ENCODE peak calls at places on chromosomes 11 and 22, in ten cellular contexts. One of them, this sample, is unnamed.

GRCh38 chr22:23695141-23695540 is 4.3 kb downstream of the RGL4 start:
- DNase-seq in H1: no peak
- DNase-seq in CD8-positive, alpha-beta memory T cell: no peak
- DNase-seq in uterus: no peak
- DNase-seq in endothelial cell of umbilical vein: no peak
- DNase-seq in aorta: no peak
- DNase-seq in spleen: no peak
- DNase-seq in left ventricle myocardium inferior: no peak
- DNase-seq in tibial artery: no peak
- DNase-seq in endodermal cell: no peak
- DNase-seq in this sample: no peak

GRCh38 chr11:95140397-95141030 is 50.9 kb downstream of the ENDOD1 start:
- DNase-seq in H1: no peak
- DNase-seq in CD8-positive, alpha-beta memory T cell: no peak
- DNase-seq in uterus: no peak
- DNase-seq in endothelial cell of umbilical vein: no peak
- DNase-seq in aorta: no peak
- DNase-seq in spleen: no peak
- DNase-seq in left ventricle myocardium inferior: no peak
- DNase-seq in tibial artery: no peak
- DNase-seq in endodermal cell: no peak
- DNase-seq in this sample: no peak

GRCh38 chr11:32136654-32137053 is 45.8 kb downstream of the RCN1 start:
- DNase-seq in H1: no peak
- DNase-seq in CD8-positive, alpha-beta memory T cell: no peak
- DNase-seq in uterus: no peak
- DNase-seq in endothelial cell of umbilical vein: no peak
- DNase-seq in aorta: no peak
- DNase-seq in spleen: no peak
- DNase-seq in left ventricle myocardium inferior: no peak
- DNase-seq in tibial artery: no peak
- DNase-seq in endodermal cell: no peak
- DNase-seq in this sample: no peak

GRCh38 chr11:80593981-80594380 is 1153.2 kb upstream of the TENM4 start:
- DNase-seq in H1: no peak
- DNase-seq in CD8-positive, alpha-beta memory T cell: no peak
- DNase-seq in uterus: no peak
- DNase-seq in endothelial cell of umbilical vein: peak; percentile 97
- DNase-seq in aorta: no peak
- DNase-seq in spleen: no peak
- DNase-seq in left ventricle myocardium inferior: no peak
- DNase-seq in tibial artery: no peak
- DNase-seq in endodermal cell: no peak
- DNase-seq in this sample: no peak

GRCh38 chr11:104897891-104898684 is at the start of gene CASP12:
- DNase-seq in H1: no peak
- DNase-seq in CD8-positive, alpha-beta memory T cell: no peak
- DNase-seq in uterus: no peak
- DNase-seq in endothelial cell of umbilical vein: peak; percentile 97
- DNase-seq in aorta: no peak
- DNase-seq in spleen: no peak
- DNase-seq in left ventricle myocardium inferior: no peak
- DNase-seq in tibial artery: no peak
- DNase-seq in endodermal cell: no peak
- DNase-seq in this sample: no peak

GRCh38 chr11:35614949-35615569 is 3.2 kb upstream of the FJX1 start:
- DNase-seq in H1: no peak
- DNase-seq in CD8-positive, alpha-beta memory T cell: no peak
- DNase-seq in uterus: no peak
- DNase-seq in endothelial cell of umbilical vein: no peak
- DNase-seq in aorta: no peak
- DNase-seq in spleen: no peak
- DNase-seq in left ventricle myocardium inferior: no peak
- DNase-seq in tibial artery: no peak
- DNase-seq in endodermal cell: no peak
- DNase-seq in this sample: no peak

GRCh38 chr11:393219-394033 is 583 bp upstream of the PKP3 start:
- DNase-seq in H1: no peak
- DNase-seq in CD8-positive, alpha-beta memory T cell: no peak
- DNase-seq in uterus: no peak
- DNase-seq in endothelial cell of umbilical vein: no peak
- DNase-seq in aorta: no peak
- DNase-seq in spleen: no peak
- DNase-seq in left ventricle myocardium inferior: no peak
- DNase-seq in tibial artery: no peak
- DNase-seq in endodermal cell: no peak
- DNase-seq in this sample: no peak

GRCh38 chr11:92266821-92267220 is 42.2 kb downstream of the FAT3 start:
- DNase-seq in H1: no peak
- DNase-seq in CD8-positive, alpha-beta memory T cell: no peak
- DNase-seq in uterus: no peak
- DNase-seq in endothelial cell of umbilical vein: no peak
- DNase-seq in aorta: no peak
- DNase-seq in spleen: no peak
- DNase-seq in left ventricle myocardium inferior: no peak
- DNase-seq in tibial artery: no peak
- DNase-seq in endodermal cell: no peak
- DNase-seq in this sample: no peak

GRCh38 chr22:38948181-38948940 is 9.0 kb upstream of the APOBEC3A start:
- DNase-seq in H1: no peak
- DNase-seq in CD8-positive, alpha-beta memory T cell: no peak
- DNase-seq in uterus: no peak
- DNase-seq in endothelial cell of umbilical vein: no peak
- DNase-seq in aorta: no peak
- DNase-seq in spleen: no peak
- DNase-seq in left ventricle myocardium inferior: no peak
- DNase-seq in tibial artery: no peak
- DNase-seq in endodermal cell: peak; percentile 19
- DNase-seq in this sample: no peak

GRCh38 chr11:111870113-111870512 is 1.3 kb downstream of the ALG9 start:
- DNase-seq in H1: no peak
- DNase-seq in CD8-positive, alpha-beta memory T cell: no peak
- DNase-seq in uterus: no peak
- DNase-seq in endothelial cell of umbilical vein: no peak
- DNase-seq in aorta: no peak
- DNase-seq in spleen: no peak
- DNase-seq in left ventricle myocardium inferior: no peak
- DNase-seq in tibial artery: no peak
- DNase-seq in endodermal cell: no peak
- DNase-seq in this sample: no peak

GRCh38 chr11:74134661-74135515 is 35.9 kb downstream of the C2CD3 start:
- DNase-seq in H1: no peak
- DNase-seq in CD8-positive, alpha-beta memory T cell: no peak
- DNase-seq in uterus: no peak
- DNase-seq in endothelial cell of umbilical vein: no peak
- DNase-seq in aorta: no peak
- DNase-seq in spleen: no peak
- DNase-seq in left ventricle myocardium inferior: no peak
- DNase-seq in tibial artery: no peak
- DNase-seq in endodermal cell: no peak
- DNase-seq in this sample: no peak

GRCh38 chr22:41535244-41535643 is 9.0 kb downstream of the POLR3H start:
- DNase-seq in H1: no peak
- DNase-seq in CD8-positive, alpha-beta memory T cell: no peak
- DNase-seq in uterus: no peak
- DNase-seq in endothelial cell of umbilical vein: no peak
- DNase-seq in aorta: no peak
- DNase-seq in spleen: no peak
- DNase-seq in left ventricle myocardium inferior: no peak
- DNase-seq in tibial artery: no peak
- DNase-seq in endodermal cell: peak; percentile 82
- DNase-seq in this sample: no peak

GRCh38 chr11:762421-763072 is 14.7 kb downstream of the GATD1 start:
- DNase-seq in H1: no peak
- DNase-seq in CD8-positive, alpha-beta memory T cell: no peak
- DNase-seq in uterus: no peak
- DNase-seq in endothelial cell of umbilical vein: no peak
- DNase-seq in aorta: no peak
- DNase-seq in spleen: peak; percentile 76
- DNase-seq in left ventricle myocardium inferior: no peak
- DNase-seq in tibial artery: no peak
- DNase-seq in endodermal cell: peak; percentile 78
- DNase-seq in this sample: no peak

GRCh38 chr11:119373059-119373875 is 8.2 kb downstream of the USP2 start:
- DNase-seq in H1: no peak
- DNase-seq in CD8-positive, alpha-beta memory T cell: no peak
- DNase-seq in uterus: peak; percentile 35
- DNase-seq in endothelial cell of umbilical vein: no peak
- DNase-seq in aorta: no peak
- DNase-seq in spleen: no peak
- DNase-seq in left ventricle myocardium inferior: no peak
- DNase-seq in tibial artery: no peak
- DNase-seq in endodermal cell: no peak
- DNase-seq in this sample: no peak

GRCh38 chr11:119371778-119372182 is 9.7 kb downstream of the USP2 start:
- DNase-seq in H1: no peak
- DNase-seq in CD8-positive, alpha-beta memory T cell: no peak
- DNase-seq in uterus: no peak
- DNase-seq in endothelial cell of umbilical vein: peak; percentile 50
- DNase-seq in aorta: no peak
- DNase-seq in spleen: no peak
- DNase-seq in left ventricle myocardium inferior: no peak
- DNase-seq in tibial artery: no peak
- DNase-seq in endodermal cell: peak; percentile 40
- DNase-seq in this sample: no peak

GRCh38 chr11:119371067-119371601 is 10.4 kb downstream of the USP2 start:
- DNase-seq in H1: no peak
- DNase-seq in CD8-positive, alpha-beta memory T cell: no peak
- DNase-seq in uterus: no peak
- DNase-seq in endothelial cell of umbilical vein: no peak
- DNase-seq in aorta: no peak
- DNase-seq in spleen: no peak
- DNase-seq in left ventricle myocardium inferior: no peak
- DNase-seq in tibial artery: no peak
- DNase-seq in endodermal cell: no peak
- DNase-seq in this sample: no peak

GRCh38 chr11:119373917-119374631 is 7.4 kb downstream of the USP2 start:
- DNase-seq in H1: peak; percentile 97
- DNase-seq in CD8-positive, alpha-beta memory T cell: peak; percentile 36
- DNase-seq in uterus: peak; percentile 81
- DNase-seq in endothelial cell of umbilical vein: peak; percentile 79
- DNase-seq in aorta: peak; percentile 82
- DNase-seq in spleen: no peak
- DNase-seq in left ventricle myocardium inferior: peak; percentile 66
- DNase-seq in tibial artery: peak; percentile 70
- DNase-seq in endodermal cell: peak; percentile 97
- DNase-seq in this sample: no peak

GRCh38 chr11:119372260-119373058 is 9.0 kb downstream of the USP2 start:
- DNase-seq in H1: no peak
- DNase-seq in CD8-positive, alpha-beta memory T cell: no peak
- DNase-seq in uterus: no peak
- DNase-seq in endothelial cell of umbilical vein: no peak
- DNase-seq in aorta: no peak
- DNase-seq in spleen: no peak
- DNase-seq in left ventricle myocardium inferior: no peak
- DNase-seq in tibial artery: no peak
- DNase-seq in endodermal cell: peak; percentile 36
- DNase-seq in this sample: no peak
- H3K4me1 ChIP-seq in H1: peaks cover 41% of the 10 kb centered on the region
- H3K4me1 ChIP-seq in CD8-positive, alpha-beta memory T cell: peaks cover 9% of the 10 kb centered on the region
- H3K4me1 ChIP-seq in uterus: peaks cover 24% of the 10 kb centered on the region
- H3K4me1 ChIP-seq in endothelial cell of umbilical vein: no peaks in the 10 kb centered on the region
- H3K4me1 ChIP-seq in aorta: no peaks in the 10 kb centered on the region
- H3K4me1 ChIP-seq in spleen: no peaks in the 10 kb centered on the region
- H3K4me1 ChIP-seq in left ventricle myocardium inferior: peaks cover 97% of the 10 kb centered on the region
- H3K4me1 ChIP-seq in tibial artery: peaks cover 60% of the 10 kb centered on the region
- H3K4me1 ChIP-seq in endodermal cell: peaks cover 43% of the 10 kb centered on the region
- H3K4me1 ChIP-seq in this sample: peaks cover 12% of the 10 kb centered on the region

GRCh38 chr22:29136715-29137700 is 64.2 kb downstream of the KREMEN1 start:
- DNase-seq in H1: no peak
- DNase-seq in CD8-positive, alpha-beta memory T cell: no peak
- DNase-seq in uterus: no peak
- DNase-seq in endothelial cell of umbilical vein: no peak
- DNase-seq in aorta: peak; percentile 58
- DNase-seq in spleen: no peak
- DNase-seq in left ventricle myocardium inferior: no peak
- DNase-seq in tibial artery: no peak
- DNase-seq in endodermal cell: no peak
- DNase-seq in this sample: peak; percentile 9
- H3K4me3 ChIP-seq in H1: no peak overlapping the region
- H3K4me3 ChIP-seq in CD8-positive, alpha-beta memory T cell: no peak overlapping the region
- H3K4me3 ChIP-seq in uterus: no peak overlapping the region
- H3K4me3 ChIP-seq in endothelial cell of umbilical vein: no peak overlapping the region
- H3K4me3 ChIP-seq in aorta: no peak overlapping the region
- H3K4me3 ChIP-seq in spleen: no peak overlapping the region
- H3K4me3 ChIP-seq in left ventricle myocardium inferior: no peak overlapping the region
- H3K4me3 ChIP-seq in tibial artery: no peak overlapping the region
- H3K4me3 ChIP-seq in endodermal cell: no peak overlapping the region
- H3K4me3 ChIP-seq in this sample: no peak overlapping the region

GRCh38 chr11:47356998-47357329 is 4.5 kb upstream of the MYBPC3 start:
- DNase-seq in H1: no peak
- DNase-seq in CD8-positive, alpha-beta memory T cell: no peak
- DNase-seq in uterus: no peak
- DNase-seq in endothelial cell of umbilical vein: no peak
- DNase-seq in aorta: no peak
- DNase-seq in spleen: no peak
- DNase-seq in left ventricle myocardium inferior: no peak
- DNase-seq in tibial artery: no peak
- DNase-seq in endodermal cell: no peak
- DNase-seq in this sample: no peak
- H3K4me1 ChIP-seq in H1: peaks cover 2% of the 10 kb centered on the region
- H3K4me1 ChIP-seq in CD8-positive, alpha-beta memory T cell: no peaks in the 10 kb centered on the region
- H3K4me1 ChIP-seq in uterus: no peaks in the 10 kb centered on the region
- H3K4me1 ChIP-seq in endothelial cell of umbilical vein: no peaks in the 10 kb centered on the region
- H3K4me1 ChIP-seq in aorta: no peaks in the 10 kb centered on the region
- H3K4me1 ChIP-seq in spleen: no peaks in the 10 kb centered on the region
- H3K4me1 ChIP-seq in left ventricle myocardium inferior: peaks cover 27% of the 10 kb centered on the region
- H3K4me1 ChIP-seq in tibial artery: peaks cover 3% of the 10 kb centered on the region
- H3K4me1 ChIP-seq in endodermal cell: peaks cover 2% of the 10 kb centered on the region
- H3K4me1 ChIP-seq in this sample: no peaks in the 10 kb centered on the region

DNA sequence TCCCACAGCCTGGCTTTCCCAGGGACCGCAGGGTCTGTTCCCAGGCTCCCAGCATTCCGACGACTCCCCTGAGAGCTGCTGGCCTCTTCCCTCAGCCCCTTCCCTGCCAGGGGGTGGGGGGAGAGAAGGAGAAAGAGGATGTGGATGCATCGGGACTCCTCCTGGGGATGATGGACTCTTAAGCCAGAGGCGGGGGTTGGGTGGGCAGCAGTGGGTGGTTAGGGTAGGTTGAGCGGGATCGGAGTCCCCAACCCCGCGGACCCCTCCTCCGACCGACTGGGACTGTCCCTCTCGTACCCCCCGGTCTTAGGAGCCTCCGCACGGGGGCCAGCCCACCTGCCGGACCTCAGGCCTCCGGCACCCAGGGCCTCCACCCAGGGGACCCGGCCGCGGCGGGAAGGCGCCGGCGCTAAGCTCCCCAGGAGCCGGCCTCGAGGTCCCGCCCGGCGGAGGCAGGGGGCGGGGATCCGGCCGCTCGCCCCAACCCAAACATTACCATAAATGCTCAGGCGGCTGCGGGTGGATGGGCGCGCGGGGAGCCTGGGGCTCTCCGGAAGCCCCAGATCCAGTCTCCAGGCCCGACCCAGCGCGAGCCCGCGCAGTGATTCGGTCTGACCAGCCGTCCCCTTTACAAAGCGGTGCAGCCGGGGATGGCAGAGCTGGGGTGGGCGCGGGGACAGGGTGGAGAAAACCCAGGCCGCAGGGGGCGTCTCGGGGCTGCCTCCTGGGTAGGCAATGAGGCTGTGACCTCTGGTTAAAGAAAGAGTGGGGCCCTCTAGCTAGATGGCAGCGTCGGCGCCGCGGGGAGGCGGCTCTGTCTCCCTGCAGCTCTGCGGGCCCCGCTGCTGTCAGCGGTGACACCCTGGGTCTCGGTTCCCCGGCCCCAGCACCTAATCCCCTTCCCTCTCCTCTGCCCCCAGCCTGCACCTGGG is 3.9 kb upstream of the MCAM start:
- DNase-seq in H1: peak; percentile 78
- DNase-seq in CD8-positive, alpha-beta memory T cell: peak; percentile 63
- DNase-seq in uterus: peak; percentile 72
- DNase-seq in endothelial cell of umbilical vein: peak; percentile 73
- DNase-seq in aorta: peak; percentile 80
- DNase-seq in spleen: peak; percentile 90
- DNase-seq in left ventricle myocardium inferior: peak; percentile 74
- DNase-seq in tibial artery: peak; percentile 62
- DNase-seq in endodermal cell: peak; percentile 87
- DNase-seq in this sample: peak; percentile 49
- H3K4me3 ChIP-seq in H1: peak overlapping the region; percentile 68
- H3K4me3 ChIP-seq in CD8-positive, alpha-beta memory T cell: peak overlapping the region; percentile 74
- H3K4me3 ChIP-seq in uterus: peak overlapping the region; percentile 40
- H3K4me3 ChIP-seq in endothelial cell of umbilical vein: no peak overlapping the region
- H3K4me3 ChIP-seq in aorta: peak overlapping the region; percentile 35
- H3K4me3 ChIP-seq in spleen: peak overlapping the region; percentile 52
- H3K4me3 ChIP-seq in left ventricle myocardium inferior: peak overlapping the region; percentile 68
- H3K4me3 ChIP-seq in tibial artery: peak overlapping the region; percentile 54
- H3K4me3 ChIP-seq in endodermal cell: no peak overlapping the region
- H3K4me3 ChIP-seq in this sample: peak overlapping the region; percentile 32